ENCODE peak calls at places on chromosomes 3 and 15, in seven cellular contexts. H, V, L, P, Z, I and Q are unnamed samples. For H3K36me3, the result is how much of the 10 kb centered on the place peaks cover.

GRCh38 chr3:39473452-39474125 is 6.1 kb downstream of the MOBP start:
- DNase-seq in H (no peak), L (no peak), I (no peak), P (no peak), V (no peak), Z (peak), Q (no peak)

GRCh38 chr3:127858477-127858876 is 36.2 kb upstream of the MGLL start:
- DNase-seq in V (no peak), Z (no peak), P (no peak), H (no peak), L (no peak), I (no peak), Q (no peak)

GRCh38 chr3:131543714-131544113 is 40.9 kb upstream of the MRPL3 start:
- DNase-seq in I (no peak), H (no peak), P (peak), L (no peak), V (no peak), Z (no peak), Q (peak)

GRCh38 chr3:18445421-18446066 is 20.4 kb upstream of the SATB1 start:
- DNase-seq in I (no peak), L (no peak), V (no peak), H (peak), Z (peak), P (no peak), Q (no peak)

GRCh38 chr15:76006136-76006778 is 6.0 kb downstream of the NRG4 start:
- DNase-seq in Z (no peak), I (no peak), L (no peak), H (no peak), V (no peak), P (peak), Q (no peak)

GRCh38 chr15:96183020-96183926 is 147.2 kb upstream of the NR2F2 start:
- DNase-seq in L (no peak), P (no peak), Z (no peak), H (no peak), I (no peak), V (no peak), Q (no peak)

GRCh38 chr3:188380722-188381121 is 226.8 kb downstream of the LPP start:
- DNase-seq in V (no peak), I (no peak), Z (no peak), L (no peak), H (no peak), P (no peak), Q (no peak)

GRCh38 chr3:108387065-108387464 is 90.7 kb downstream of the HHLA2 start:
- DNase-seq in P (no peak), V (no peak), L (no peak), Z (no peak), H (no peak), I (no peak), Q (no peak)

GRCh38 chr3:46878796-46879436 is 1.4 kb downstream of the PTH1R start:
- DNase-seq in Z (peak), H (no peak), P (peak), I (no peak), V (peak), L (no peak), Q (no peak)

GRCh38 chr3:183839751-183840150 is 14.4 kb upstream of the MAP6D1 start:
- DNase-seq in Z (no peak), L (no peak), V (no peak), I (no peak), H (no peak), P (no peak), Q (no peak)
- H3K36me3 ChIP-seq in Z (half or more), L (under half), V (under half), I (half or more), H (under half), P (under half), Q (under half)

GRCh38 chr15:74050127-74050526 is 32.2 kb downstream of the GOLGA6A start:
- DNase-seq in P (no peak), V (no peak), L (no peak), I (peak), Z (no peak), H (no peak), Q (no peak)
- H3K27ac ChIP-seq in P (peak), V (no peak), L (no peak), I (peak), Z (peak), H (no peak), Q (no peak)

GRCh38 chr15:38354321-38354929 is 99.5 kb upstream of the FAM98B start:
- DNase-seq in Z (peak), I (peak), P (peak), V (peak), H (peak), L (peak), Q (peak)
- H3K36me3 ChIP-seq in Z (half or more), I (under half), P (under half), V (under half), H (under half), L (under half), Q (under half)

DNA sequence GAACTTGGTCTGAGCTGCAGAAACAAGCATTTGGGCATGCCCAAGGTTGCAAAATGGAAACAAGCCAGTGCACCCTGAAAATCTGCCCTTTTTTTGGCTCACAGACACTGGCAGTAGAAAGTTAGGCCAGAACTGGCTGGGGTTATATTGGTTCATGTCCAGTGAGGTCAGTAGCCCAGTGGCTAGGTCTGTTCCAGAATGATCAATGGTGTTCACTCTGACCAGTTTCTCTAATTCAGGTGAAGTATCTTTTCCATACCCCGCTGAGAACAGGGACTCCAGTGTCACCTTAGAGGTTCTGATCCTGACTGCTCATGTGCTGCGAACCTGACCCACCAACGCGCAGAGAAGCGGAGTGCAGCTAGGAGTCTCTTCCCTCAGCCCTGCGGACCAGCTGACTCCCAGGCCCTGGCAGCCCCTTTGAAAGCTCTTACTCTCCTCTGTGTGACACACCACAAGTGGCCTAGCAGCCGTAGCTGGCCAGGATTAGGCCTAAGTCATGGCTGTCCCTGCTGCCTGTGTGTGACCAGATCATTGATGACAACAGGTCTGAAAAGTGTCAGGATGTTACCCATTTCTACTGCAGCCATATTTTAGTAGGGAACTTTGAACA is 123.6 kb downstream of the GHSR start:
- DNase-seq in I (no peak), H (no peak), P (no peak), Z (no peak), L (no peak), V (no peak), Q (no peak)
- H3K27ac ChIP-seq in I (no peak), H (no peak), P (peak), Z (no peak), L (no peak), V (no peak), Q (no peak)

GRCh38 chr3:177089120-177089519 is 108.2 kb downstream of the TBL1XR1 start:
- DNase-seq in Z (peak), P (no peak), L (no peak), V (no peak), H (no peak), I (no peak), Q (no peak)
- H3K36me3 ChIP-seq in Z (half or more), P (under half), L (under half), V (under half), H (under half), I (under half), Q (under half)

DNA sequence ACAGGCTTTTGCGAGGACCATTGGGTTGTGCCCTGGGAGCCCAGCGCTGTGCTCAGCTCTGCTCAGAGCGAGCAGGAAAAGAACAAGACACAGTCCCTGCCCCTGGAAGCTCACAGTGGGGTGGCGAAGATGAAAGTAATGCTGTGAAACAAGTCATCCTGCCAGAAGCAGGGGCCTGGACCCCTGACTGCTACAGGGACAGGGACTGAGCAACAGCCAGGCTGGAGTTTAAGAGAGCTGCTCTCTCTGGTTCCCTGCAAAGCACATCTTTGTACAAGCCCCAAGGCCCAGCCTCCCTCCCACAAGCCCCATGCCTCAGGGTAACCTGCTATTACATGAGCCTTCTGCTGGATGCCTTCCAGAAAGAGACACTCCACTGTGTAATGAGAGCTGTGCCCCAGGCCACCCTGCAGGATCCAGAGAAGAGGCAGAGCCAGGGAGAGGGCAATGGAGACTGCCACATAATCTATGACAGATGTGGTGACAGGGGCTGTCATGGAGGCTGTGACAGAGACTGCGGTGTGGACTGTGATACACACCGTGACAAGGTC is 7.1 kb upstream of the HCN4 start:
- DNase-seq in V (no peak), L (no peak), I (no peak), H (no peak), Z (no peak), P (no peak), Q (no peak)
- H3K27ac ChIP-seq in V (no peak), L (no peak), I (no peak), H (no peak), Z (no peak), P (no peak), Q (no peak)